ENCODE peak calls at places on chromosomes 3 and 15, in nine cellular contexts. One of them, this sample, is unnamed.

GRCh38 chr3:83633758-83634157 is 1325.0 kb upstream of the CADM2 start:
- DNase-seq in NCI-H774: no peak
- DNase-seq in iris pigment epithelial cell: no peak
- DNase-seq in activated naive CD8-positive, alpha-beta T cell treated with anti-CD3 and anti-CD28 coated beads, Interleukin-2, amount 10 ng/mL, durations not matched to agents 7 days and 5 days: no peak
- DNase-seq in T-helper 9 cell: no peak
- DNase-seq in left ventricle myocardium inferior: no peak
- DNase-seq in HEK293T: no peak
- DNase-seq in COR-L47: no peak
- DNase-seq in IMR-90: no peak
- DNase-seq in this sample: no peak

GRCh38 chr3:155871746-155872158 is 1.3 kb downstream of the GMPS start:
- DNase-seq in NCI-H774: no peak
- DNase-seq in iris pigment epithelial cell: peak; percentile 42
- DNase-seq in COR-L47: peak; percentile 41
- DNase-seq in left ventricle myocardium inferior: no peak
- DNase-seq in activated naive CD8-positive, alpha-beta T cell treated with anti-CD3 and anti-CD28 coated beads, Interleukin-2, amount 10 ng/mL, durations not matched to agents 7 days and 5 days: no peak
- DNase-seq in T-helper 9 cell: no peak
- DNase-seq in IMR-90: peak; percentile 22
- DNase-seq in HEK293T: no peak
- DNase-seq in this sample: peak; percentile 52

GRCh38 chr3:127307431-127307830 is 19.6 kb upstream of the PRR20G start:
- DNase-seq in left ventricle myocardium inferior: no peak
- DNase-seq in NCI-H774: no peak
- DNase-seq in COR-L47: no peak
- DNase-seq in iris pigment epithelial cell: no peak
- DNase-seq in activated naive CD8-positive, alpha-beta T cell treated with anti-CD3 and anti-CD28 coated beads, Interleukin-2, amount 10 ng/mL, durations not matched to agents 7 days and 5 days: no peak
- DNase-seq in IMR-90: no peak
- DNase-seq in T-helper 9 cell: no peak
- DNase-seq in HEK293T: no peak
- DNase-seq in this sample: no peak

GRCh38 chr3:89043406-89043947 is 63.9 kb upstream of the EPHA3 start:
- DNase-seq in COR-L47: no peak
- DNase-seq in IMR-90: no peak
- DNase-seq in NCI-H774: no peak
- DNase-seq in iris pigment epithelial cell: no peak
- DNase-seq in HEK293T: no peak
- DNase-seq in activated naive CD8-positive, alpha-beta T cell treated with anti-CD3 and anti-CD28 coated beads, Interleukin-2, amount 10 ng/mL, durations not matched to agents 7 days and 5 days: no peak
- DNase-seq in left ventricle myocardium inferior: no peak
- DNase-seq in T-helper 9 cell: no peak
- DNase-seq in this sample: no peak

GRCh38 chr3:50267280-50267913 is 1.6 kb upstream of the SEMA3B start:
- DNase-seq in NCI-H774: no peak
- DNase-seq in IMR-90: no peak
- DNase-seq in activated naive CD8-positive, alpha-beta T cell treated with anti-CD3 and anti-CD28 coated beads, Interleukin-2, amount 10 ng/mL, durations not matched to agents 7 days and 5 days: no peak
- DNase-seq in COR-L47: peak; percentile 6
- DNase-seq in left ventricle myocardium inferior: peak; percentile 82
- DNase-seq in T-helper 9 cell: no peak
- DNase-seq in iris pigment epithelial cell: no peak
- DNase-seq in HEK293T: peak; percentile 55
- DNase-seq in this sample: no peak

GRCh38 chr3:47413751-47414150 is 32.9 kb downstream of the PTPN23 start:
- DNase-seq in left ventricle myocardium inferior: no peak
- DNase-seq in iris pigment epithelial cell: no peak
- DNase-seq in IMR-90: no peak
- DNase-seq in HEK293T: no peak
- DNase-seq in COR-L47: no peak
- DNase-seq in NCI-H774: no peak
- DNase-seq in activated naive CD8-positive, alpha-beta T cell treated with anti-CD3 and anti-CD28 coated beads, Interleukin-2, amount 10 ng/mL, durations not matched to agents 7 days and 5 days: no peak
- DNase-seq in T-helper 9 cell: no peak
- DNase-seq in this sample: no peak

GRCh38 chr3:14946749-14947104 is 656 bp upstream of the NR2C2 start:
- DNase-seq in T-helper 9 cell: no peak
- DNase-seq in iris pigment epithelial cell: no peak
- DNase-seq in HEK293T: no peak
- DNase-seq in NCI-H774: no peak
- DNase-seq in COR-L47: no peak
- DNase-seq in IMR-90: no peak
- DNase-seq in left ventricle myocardium inferior: no peak
- DNase-seq in activated naive CD8-positive, alpha-beta T cell treated with anti-CD3 and anti-CD28 coated beads, Interleukin-2, amount 10 ng/mL, durations not matched to agents 7 days and 5 days: no peak
- DNase-seq in this sample: no peak

GRCh38 chr15:20348900-20349773 is 192.5 kb downstream of the GOLGA6L6 start:
- DNase-seq in T-helper 9 cell: no peak
- DNase-seq in IMR-90: no peak
- DNase-seq in iris pigment epithelial cell: no peak
- DNase-seq in HEK293T: no peak
- DNase-seq in COR-L47: no peak
- DNase-seq in left ventricle myocardium inferior: no peak
- DNase-seq in activated naive CD8-positive, alpha-beta T cell treated with anti-CD3 and anti-CD28 coated beads, Interleukin-2, amount 10 ng/mL, durations not matched to agents 7 days and 5 days: peak; percentile 38
- DNase-seq in NCI-H774: no peak
- DNase-seq in this sample: no peak

GRCh38 chr3:42214064-42214463 is 51.9 kb downstream of the CCK start:
- DNase-seq in activated naive CD8-positive, alpha-beta T cell treated with anti-CD3 and anti-CD28 coated beads, Interleukin-2, amount 10 ng/mL, durations not matched to agents 7 days and 5 days: peak; percentile 45
- DNase-seq in NCI-H774: no peak
- DNase-seq in IMR-90: no peak
- DNase-seq in left ventricle myocardium inferior: no peak
- DNase-seq in HEK293T: no peak
- DNase-seq in iris pigment epithelial cell: no peak
- DNase-seq in T-helper 9 cell: no peak
- DNase-seq in COR-L47: no peak
- DNase-seq in this sample: no peak

GRCh38 chr3:126098391-126098858 is 14.5 kb upstream of the SLC41A3 start:
- DNase-seq in T-helper 9 cell: no peak
- DNase-seq in left ventricle myocardium inferior: no peak
- DNase-seq in activated naive CD8-positive, alpha-beta T cell treated with anti-CD3 and anti-CD28 coated beads, Interleukin-2, amount 10 ng/mL, durations not matched to agents 7 days and 5 days: no peak
- DNase-seq in IMR-90: peak; percentile 41
- DNase-seq in HEK293T: peak; percentile 19
- DNase-seq in iris pigment epithelial cell: peak; percentile 34
- DNase-seq in COR-L47: no peak
- DNase-seq in NCI-H774: no peak
- DNase-seq in this sample: peak; percentile 20

GRCh38 chr3:71097557-71097956 is 486.0 kb downstream of the FOXP1 start:
- DNase-seq in activated naive CD8-positive, alpha-beta T cell treated with anti-CD3 and anti-CD28 coated beads, Interleukin-2, amount 10 ng/mL, durations not matched to agents 7 days and 5 days: no peak
- DNase-seq in HEK293T: no peak
- DNase-seq in iris pigment epithelial cell: no peak
- DNase-seq in COR-L47: no peak
- DNase-seq in T-helper 9 cell: no peak
- DNase-seq in IMR-90: no peak
- DNase-seq in NCI-H774: no peak
- DNase-seq in left ventricle myocardium inferior: no peak
- DNase-seq in this sample: no peak

GRCh38 chr15:58931985-58932384 is 1.5 kb downstream of the SLTM start:
- DNase-seq in COR-L47: no peak
- DNase-seq in T-helper 9 cell: no peak
- DNase-seq in HEK293T: no peak
- DNase-seq in IMR-90: peak; percentile 63
- DNase-seq in NCI-H774: no peak
- DNase-seq in left ventricle myocardium inferior: no peak
- DNase-seq in activated naive CD8-positive, alpha-beta T cell treated with anti-CD3 and anti-CD28 coated beads, Interleukin-2, amount 10 ng/mL, durations not matched to agents 7 days and 5 days: no peak
- DNase-seq in iris pigment epithelial cell: peak; percentile 60
- DNase-seq in this sample: peak; percentile 60

GRCh38 chr3:126354776-126355175 is 2.4 kb downstream of the KLF15 start:
- DNase-seq in COR-L47: no peak
- DNase-seq in activated naive CD8-positive, alpha-beta T cell treated with anti-CD3 and anti-CD28 coated beads, Interleukin-2, amount 10 ng/mL, durations not matched to agents 7 days and 5 days: no peak
- DNase-seq in T-helper 9 cell: no peak
- DNase-seq in HEK293T: no peak
- DNase-seq in iris pigment epithelial cell: no peak
- DNase-seq in NCI-H774: no peak
- DNase-seq in left ventricle myocardium inferior: no peak
- DNase-seq in IMR-90: no peak
- DNase-seq in this sample: no peak

GRCh38 chr3:29335438-29335837 is 54.6 kb downstream of the RBMS3 start:
- DNase-seq in HEK293T: peak; percentile 40
- DNase-seq in COR-L47: peak; percentile 36
- DNase-seq in activated naive CD8-positive, alpha-beta T cell treated with anti-CD3 and anti-CD28 coated beads, Interleukin-2, amount 10 ng/mL, durations not matched to agents 7 days and 5 days: no peak
- DNase-seq in T-helper 9 cell: no peak
- DNase-seq in iris pigment epithelial cell: peak; percentile 99
- DNase-seq in IMR-90: peak; percentile 98
- DNase-seq in left ventricle myocardium inferior: peak; percentile 68
- DNase-seq in NCI-H774: peak; percentile 6
- DNase-seq in this sample: peak; percentile 98

GRCh38 chr15:64004582-64004981 is 41.7 kb downstream of the DAPK2 start:
- DNase-seq in T-helper 9 cell: no peak
- DNase-seq in iris pigment epithelial cell: peak; percentile 66
- DNase-seq in IMR-90: no peak
- DNase-seq in COR-L47: no peak
- DNase-seq in activated naive CD8-positive, alpha-beta T cell treated with anti-CD3 and anti-CD28 coated beads, Interleukin-2, amount 10 ng/mL, durations not matched to agents 7 days and 5 days: no peak
- DNase-seq in HEK293T: no peak
- DNase-seq in left ventricle myocardium inferior: no peak
- DNase-seq in NCI-H774: no peak
- DNase-seq in this sample: no peak

GRCh38 chr15:68348064-68348463 is 70.5 kb downstream of the FEM1B start:
- DNase-seq in NCI-H774: no peak
- DNase-seq in iris pigment epithelial cell: no peak
- DNase-seq in T-helper 9 cell: no peak
- DNase-seq in COR-L47: no peak
- DNase-seq in left ventricle myocardium inferior: no peak
- DNase-seq in HEK293T: no peak
- DNase-seq in activated naive CD8-positive, alpha-beta T cell treated with anti-CD3 and anti-CD28 coated beads, Interleukin-2, amount 10 ng/mL, durations not matched to agents 7 days and 5 days: no peak
- DNase-seq in IMR-90: peak; percentile 27
- DNase-seq in this sample: peak; percentile 64

GRCh38 chr3:131630117-131630516 is 127.3 kb upstream of the MRPL3 start:
- DNase-seq in left ventricle myocardium inferior: no peak
- DNase-seq in HEK293T: no peak
- DNase-seq in iris pigment epithelial cell: no peak
- DNase-seq in IMR-90: no peak
- DNase-seq in T-helper 9 cell: no peak
- DNase-seq in activated naive CD8-positive, alpha-beta T cell treated with anti-CD3 and anti-CD28 coated beads, Interleukin-2, amount 10 ng/mL, durations not matched to agents 7 days and 5 days: no peak
- DNase-seq in COR-L47: no peak
- DNase-seq in NCI-H774: no peak
- DNase-seq in this sample: no peak

GRCh38 chr15:25192651-25193050 is 237.9 kb downstream of the SNRPN start:
- DNase-seq in COR-L47: no peak
- DNase-seq in activated naive CD8-positive, alpha-beta T cell treated with anti-CD3 and anti-CD28 coated beads, Interleukin-2, amount 10 ng/mL, durations not matched to agents 7 days and 5 days: no peak
- DNase-seq in iris pigment epithelial cell: no peak
- DNase-seq in IMR-90: no peak
- DNase-seq in NCI-H774: no peak
- DNase-seq in left ventricle myocardium inferior: no peak
- DNase-seq in T-helper 9 cell: no peak
- DNase-seq in HEK293T: no peak
- DNase-seq in this sample: no peak

GRCh38 chr3:27458929-27459328 is 25.3 kb downstream of the SLC4A7 start:
- DNase-seq in activated naive CD8-positive, alpha-beta T cell treated with anti-CD3 and anti-CD28 coated beads, Interleukin-2, amount 10 ng/mL, durations not matched to agents 7 days and 5 days: no peak
- DNase-seq in HEK293T: no peak
- DNase-seq in COR-L47: no peak
- DNase-seq in left ventricle myocardium inferior: no peak
- DNase-seq in iris pigment epithelial cell: no peak
- DNase-seq in IMR-90: no peak
- DNase-seq in NCI-H774: no peak
- DNase-seq in T-helper 9 cell: no peak
- DNase-seq in this sample: no peak

GRCh38 chr3:77370413-77370812 is 330.5 kb downstream of the ROBO2 start:
- DNase-seq in IMR-90: peak; percentile 76
- DNase-seq in activated naive CD8-positive, alpha-beta T cell treated with anti-CD3 and anti-CD28 coated beads, Interleukin-2, amount 10 ng/mL, durations not matched to agents 7 days and 5 days: no peak
- DNase-seq in iris pigment epithelial cell: peak; percentile 79
- DNase-seq in NCI-H774: no peak
- DNase-seq in COR-L47: no peak
- DNase-seq in HEK293T: no peak
- DNase-seq in left ventricle myocardium inferior: no peak
- DNase-seq in T-helper 9 cell: no peak
- DNase-seq in this sample: peak; percentile 37

GRCh38 chr3:184238246-184238818 is 8.9 kb downstream of the VWA5B2 start:
- DNase-seq in HEK293T: no peak
- DNase-seq in T-helper 9 cell: no peak
- DNase-seq in activated naive CD8-positive, alpha-beta T cell treated with anti-CD3 and anti-CD28 coated beads, Interleukin-2, amount 10 ng/mL, durations not matched to agents 7 days and 5 days: no peak
- DNase-seq in IMR-90: no peak
- DNase-seq in NCI-H774: no peak
- DNase-seq in iris pigment epithelial cell: no peak
- DNase-seq in COR-L47: no peak
- DNase-seq in left ventricle myocardium inferior: no peak
- DNase-seq in this sample: no peak

GRCh38 chr3:104564045-104564643 is 802.6 kb upstream of the ALCAM start:
- DNase-seq in HEK293T: peak; percentile 7
- DNase-seq in activated naive CD8-positive, alpha-beta T cell treated with anti-CD3 and anti-CD28 coated beads, Interleukin-2, amount 10 ng/mL, durations not matched to agents 7 days and 5 days: peak; percentile 27
- DNase-seq in NCI-H774: no peak
- DNase-seq in IMR-90: peak; percentile 52
- DNase-seq in left ventricle myocardium inferior: no peak
- DNase-seq in COR-L47: peak; percentile 41
- DNase-seq in iris pigment epithelial cell: peak; percentile 63
- DNase-seq in T-helper 9 cell: peak; percentile 56
- DNase-seq in this sample: peak; percentile 34

GRCh38 chr3:112738366-112738765 is 97.4 kb upstream of the CCDC80 start:
- DNase-seq in T-helper 9 cell: no peak
- DNase-seq in left ventricle myocardium inferior: no peak
- DNase-seq in COR-L47: no peak
- DNase-seq in activated naive CD8-positive, alpha-beta T cell treated with anti-CD3 and anti-CD28 coated beads, Interleukin-2, amount 10 ng/mL, durations not matched to agents 7 days and 5 days: no peak
- DNase-seq in NCI-H774: no peak
- DNase-seq in IMR-90: peak; percentile 35
- DNase-seq in iris pigment epithelial cell: peak; percentile 54
- DNase-seq in HEK293T: no peak
- DNase-seq in this sample: no peak

GRCh38 chr3:161038725-161039124 is 66.4 kb downstream of the B3GALNT1 start:
- DNase-seq in NCI-H774: no peak
- DNase-seq in COR-L47: no peak
- DNase-seq in iris pigment epithelial cell: peak; percentile 58
- DNase-seq in HEK293T: no peak
- DNase-seq in activated naive CD8-positive, alpha-beta T cell treated with anti-CD3 and anti-CD28 coated beads, Interleukin-2, amount 10 ng/mL, durations not matched to agents 7 days and 5 days: no peak
- DNase-seq in left ventricle myocardium inferior: no peak
- DNase-seq in T-helper 9 cell: no peak
- DNase-seq in IMR-90: no peak
- DNase-seq in this sample: peak; percentile 10

GRCh38 chr3:15743587-15744009 is 54.2 kb downstream of the ANKRD28 start:
- DNase-seq in iris pigment epithelial cell: no peak
- DNase-seq in T-helper 9 cell: no peak
- DNase-seq in HEK293T: peak; percentile 6
- DNase-seq in NCI-H774: no peak
- DNase-seq in COR-L47: no peak
- DNase-seq in activated naive CD8-positive, alpha-beta T cell treated with anti-CD3 and anti-CD28 coated beads, Interleukin-2, amount 10 ng/mL, durations not matched to agents 7 days and 5 days: no peak
- DNase-seq in left ventricle myocardium inferior: no peak
- DNase-seq in IMR-90: no peak
- DNase-seq in this sample: peak; percentile 46

GRCh38 chr3:10351013-10351735 is 30.3 kb upstream of the SEC13 start:
- DNase-seq in IMR-90: no peak
- DNase-seq in HEK293T: peak; percentile 48
- DNase-seq in T-helper 9 cell: no peak
- DNase-seq in activated naive CD8-positive, alpha-beta T cell treated with anti-CD3 and anti-CD28 coated beads, Interleukin-2, amount 10 ng/mL, durations not matched to agents 7 days and 5 days: no peak
- DNase-seq in iris pigment epithelial cell: peak; percentile 33
- DNase-seq in NCI-H774: peak; percentile 27
- DNase-seq in COR-L47: no peak
- DNase-seq in left ventricle myocardium inferior: no peak
- DNase-seq in this sample: no peak

GRCh38 chr3:185477316-185477715 is 21.5 kb downstream of the TMEM41A start:
- DNase-seq in left ventricle myocardium inferior: no peak
- DNase-seq in NCI-H774: no peak
- DNase-seq in T-helper 9 cell: no peak
- DNase-seq in HEK293T: no peak
- DNase-seq in COR-L47: no peak
- DNase-seq in iris pigment epithelial cell: no peak
- DNase-seq in IMR-90: no peak
- DNase-seq in activated naive CD8-positive, alpha-beta T cell treated with anti-CD3 and anti-CD28 coated beads, Interleukin-2, amount 10 ng/mL, durations not matched to agents 7 days and 5 days: no peak
- DNase-seq in this sample: no peak

GRCh38 chr3:94115482-94115881 is 52.6 kb downstream of the NSUN3 start:
- DNase-seq in IMR-90: peak; percentile 27
- DNase-seq in T-helper 9 cell: no peak
- DNase-seq in iris pigment epithelial cell: peak; percentile 45
- DNase-seq in NCI-H774: no peak
- DNase-seq in activated naive CD8-positive, alpha-beta T cell treated with anti-CD3 and anti-CD28 coated beads, Interleukin-2, amount 10 ng/mL, durations not matched to agents 7 days and 5 days: no peak
- DNase-seq in HEK293T: peak; percentile 24
- DNase-seq in left ventricle myocardium inferior: no peak
- DNase-seq in COR-L47: peak; percentile 27
- DNase-seq in this sample: peak; percentile 22

GRCh38 chr3:29156071-29156715 is 124.7 kb upstream of the RBMS3 start:
- DNase-seq in left ventricle myocardium inferior: no peak
- DNase-seq in COR-L47: no peak
- DNase-seq in iris pigment epithelial cell: no peak
- DNase-seq in NCI-H774: no peak
- DNase-seq in T-helper 9 cell: no peak
- DNase-seq in activated naive CD8-positive, alpha-beta T cell treated with anti-CD3 and anti-CD28 coated beads, Interleukin-2, amount 10 ng/mL, durations not matched to agents 7 days and 5 days: no peak
- DNase-seq in HEK293T: peak; percentile 13
- DNase-seq in IMR-90: peak; percentile 14
- DNase-seq in this sample: no peak

GRCh38 chr15:26615188-26615926 is 157.5 kb downstream of the GABRB3 start:
- DNase-seq in activated naive CD8-positive, alpha-beta T cell treated with anti-CD3 and anti-CD28 coated beads, Interleukin-2, amount 10 ng/mL, durations not matched to agents 7 days and 5 days: no peak
- DNase-seq in left ventricle myocardium inferior: no peak
- DNase-seq in NCI-H774: no peak
- DNase-seq in T-helper 9 cell: no peak
- DNase-seq in iris pigment epithelial cell: no peak
- DNase-seq in COR-L47: no peak
- DNase-seq in HEK293T: no peak
- DNase-seq in IMR-90: no peak
- DNase-seq in this sample: no peak

GRCh38 chr3:144031938-144032337 is 60.3 kb downstream of the DIPK2A start:
- DNase-seq in IMR-90: no peak
- DNase-seq in left ventricle myocardium inferior: peak; percentile 37
- DNase-seq in activated naive CD8-positive, alpha-beta T cell treated with anti-CD3 and anti-CD28 coated beads, Interleukin-2, amount 10 ng/mL, durations not matched to agents 7 days and 5 days: no peak
- DNase-seq in HEK293T: no peak
- DNase-seq in NCI-H774: no peak
- DNase-seq in COR-L47: no peak
- DNase-seq in T-helper 9 cell: no peak
- DNase-seq in iris pigment epithelial cell: no peak
- DNase-seq in this sample: no peak

This sample was measured in mesenchymal stem cell.